ENCODE peak calls at places on chromosomes 1 and 21, in eight cellular contexts. R is uterus, O is adrenal gland, D is AG10803, V is K562, U is bronchial epithelial cell, K is upper lobe of right lung, E is foreskin fibroblast. J is an unnamed sample.

GRCh38 chr1:218557731-218558130 is 212.6 kb downstream of the TGFB2 start:
- DNase-seq in D (no peak), U (peak; percentile 57), E (peak; percentile 45), O (peak; percentile 26), V (no peak), R (peak; percentile 19), K (no peak), J (peak; percentile 80)

GRCh38 chr1:201253906-201254624 is 29.2 kb upstream of the PKP1 start:
- DNase-seq in K (no peak), D (no peak), O (no peak), V (no peak), U (no peak), R (no peak), E (no peak), J (no peak)

GRCh38 chr1:183323849-183324683 is 94.1 kb downstream of the NMNAT2 start:
- DNase-seq in K (no peak), R (no peak), U (peak; percentile 59), E (no peak), D (no peak), O (no peak), V (no peak), J (no peak)

GRCh38 chr1:89633103-89633744 is at the start of gene LRRC8C:
- DNase-seq in D (peak; percentile 40), O (peak; percentile 62), K (peak; percentile 81), R (peak; percentile 53), U (peak; percentile 13), V (peak; percentile 61), E (peak; percentile 80), J (peak; percentile 51)

GRCh38 chr21:42258150-42258884 is 39.4 kb downstream of the ABCG1 start:
- DNase-seq in K (peak; percentile 87), R (peak; percentile 36), D (peak; percentile 45), V (peak; percentile 88), E (peak; percentile 64), O (peak; percentile 76), U (peak; percentile 36), J (peak; percentile 51)

GRCh38 chr1:42888013-42888633 is 41.7 kb downstream of the ZNF691 start:
- DNase-seq in V (no peak), D (no peak), E (no peak), O (no peak), R (no peak), K (no peak), U (no peak), J (no peak)

GRCh38 chr1:233732206-233732605 is 118.3 kb downstream of the KCNK1 start:
- DNase-seq in O (no peak), E (no peak), R (no peak), U (no peak), K (no peak), D (no peak), V (no peak), J (no peak)

GRCh38 chr1:17540255-17541001 is 930 bp downstream of the ARHGEF10L start:
- DNase-seq in E (peak; percentile 60), U (no peak), D (peak; percentile 57), K (peak; percentile 73), R (peak; percentile 60), V (no peak), O (peak; percentile 35), J (peak; percentile 59)

GRCh38 chr1:155967410-155968400 is 10.6 kb downstream of the ARHGEF2 start:
- DNase-seq in D (no peak), K (no peak), E (no peak), R (peak; percentile 65), V (no peak), O (no peak), U (no peak), J (no peak)

GRCh38 chr1:206631085-206631509 is 4.2 kb upstream of the DYRK3 start:
- DNase-seq in U (peak; percentile 72), R (peak; percentile 91), D (peak; percentile 85), O (peak; percentile 66), K (no peak), V (peak; percentile 93), E (peak; percentile 80), J (peak; percentile 96)

GRCh38 chr1:160838876-160839275 is 23.8 kb downstream of the CD244 start:
- DNase-seq in D (no peak), K (no peak), U (no peak), V (no peak), O (no peak), E (no peak), R (no peak), J (no peak)

GRCh38 chr1:28915036-28915895 is 897 bp downstream of the EPB41 start:
- DNase-seq in D (no peak), E (peak; percentile 56), O (peak; percentile 45), R (peak; percentile 26), K (no peak), U (peak; percentile 37), V (no peak), J (peak; percentile 29)

GRCh38 chr1:67724928-67725560 is 40.0 kb downstream of the GADD45A start:
- DNase-seq in D (peak; percentile 93), U (peak; percentile 88), O (peak; percentile 49), E (peak; percentile 94), V (no peak), K (no peak), R (peak; percentile 59), J (peak; percentile 97)

GRCh38 chr1:11769274-11769673 is 7.3 kb downstream of the C1orf167 start:
- DNase-seq in E (no peak), U (no peak), V (no peak), K (no peak), O (no peak), D (no peak), R (no peak), J (no peak)

GRCh38 chr1:221884821-221885220 is 142.9 kb upstream of the DUSP10 start:
- DNase-seq in D (peak; percentile 16), V (no peak), O (no peak), R (no peak), U (no peak), E (peak; percentile 46), K (no peak), J (peak; percentile 33)

GRCh38 chr1:48697066-48697707 is 79.5 kb downstream of the BEND5 start:
- DNase-seq in K (peak; percentile 75), V (peak; percentile 72), R (peak; percentile 21), D (peak; percentile 16), E (peak; percentile 64), U (no peak), O (peak; percentile 77), J (peak; percentile 42)

GRCh38 chr1:220791959-220792358 is 5.2 kb downstream of the MTARC1 start:
- DNase-seq in U (no peak), V (no peak), K (no peak), E (no peak), R (no peak), D (no peak), O (peak; percentile 57), J (no peak)

GRCh38 chr21:16454371-16454770 is 724.6 kb downstream of the USP25 start:
- DNase-seq in U (no peak), V (no peak), R (no peak), E (peak; percentile 22), D (peak; percentile 5), K (no peak), O (no peak), J (peak; percentile 48)

GRCh38 chr1:95287078-95287477 is 53.1 kb downstream of the RWDD3 start:
- DNase-seq in U (peak; percentile 10), V (no peak), E (no peak), R (no peak), K (no peak), O (no peak), D (no peak), J (no peak)
- TF ChIP-seq CTCF in U (no peak), V (no peak), E (no peak), R (no peak), K (no peak), O (no peak), D (no peak), J (no peak)

DNA sequence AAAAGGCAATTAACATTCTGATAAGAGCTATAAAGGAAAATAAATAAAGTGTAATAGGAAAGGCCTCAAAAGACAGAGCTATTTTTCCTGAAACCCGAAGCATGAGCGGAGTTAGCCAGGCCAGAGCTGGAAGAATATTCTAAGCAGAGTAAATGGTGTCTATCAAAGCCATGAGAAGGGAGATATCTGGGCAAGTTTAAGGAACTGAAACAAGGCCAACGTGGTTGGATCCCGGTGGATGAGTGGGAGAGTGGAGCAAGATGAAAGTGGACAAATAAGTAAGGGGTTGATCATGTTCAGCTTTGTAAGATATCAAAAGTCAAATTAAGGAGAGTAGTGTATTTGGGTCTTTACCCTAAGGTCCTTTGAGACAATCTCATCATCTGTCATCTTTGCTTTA is 234.0 kb downstream of the TM2D1 start:
- DNase-seq in E (no peak), R (no peak), D (no peak), O (no peak), U (no peak), V (no peak), K (no peak), J (peak; percentile 58)
- H3K4me3 ChIP-seq in E (no peak overlapping the region), R (no peak overlapping the region), D (no peak overlapping the region), O (no peak overlapping the region), U (no peak overlapping the region), V (no peak overlapping the region), K (no peak overlapping the region), J (no peak overlapping the region)

DNA sequence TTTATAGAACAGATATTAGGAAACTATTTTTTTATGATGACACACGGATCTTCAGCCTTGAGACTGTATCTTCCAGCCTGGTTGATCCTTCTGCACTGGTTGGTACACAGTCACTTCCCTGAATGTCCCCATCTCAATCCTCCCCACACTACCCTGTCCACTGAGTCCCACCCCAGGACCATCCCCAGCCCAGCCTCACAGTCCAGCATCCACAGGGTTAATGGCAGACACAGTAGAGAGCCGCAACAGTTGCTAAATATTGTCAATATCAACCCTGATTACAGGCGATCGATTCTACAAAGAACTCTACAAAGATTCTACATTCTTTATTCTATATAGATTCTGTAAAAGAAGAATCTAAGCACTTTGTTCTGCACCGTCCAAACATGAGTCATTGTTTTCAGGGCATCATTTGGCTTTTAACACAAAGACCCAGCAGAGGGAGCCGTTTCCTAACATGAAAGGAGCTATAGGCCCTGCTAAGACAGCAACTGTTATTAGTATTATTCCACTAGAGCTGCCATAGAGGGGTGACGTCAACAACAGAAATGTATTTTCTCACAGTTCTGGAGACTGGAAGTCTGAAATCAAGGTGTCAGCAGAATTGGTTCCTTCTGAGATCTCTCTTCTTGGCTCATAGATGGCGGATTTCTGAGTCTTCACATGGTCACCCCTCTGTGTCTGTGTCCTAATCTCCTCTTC is 30.1 kb upstream of the IFNAR2 start:
- DNase-seq in R (peak; percentile 90), V (peak; percentile 77), K (no peak), E (peak; percentile 95), O (peak; percentile 86), U (peak; percentile 89), D (peak; percentile 90), J (peak; percentile 97)
- TF ChIP-seq CTCF in R (peak; percentile 82), V (peak; percentile 86), K (peak; percentile 79), E (peak; percentile 72), O (peak; percentile 92), U (peak; percentile 61), D (peak; percentile 86), J (peak; percentile 81)

GRCh38 chr1:53559391-53559815 is 100.2 kb downstream of the DMRTB1 start:
- DNase-seq in O (no peak), U (no peak), K (peak; percentile 47), E (no peak), D (no peak), V (no peak), R (peak; percentile 6), J (no peak)

GRCh38 chr1:53561488-53562115 is 102.4 kb downstream of the DMRTB1 start:
- DNase-seq in E (no peak), U (no peak), R (no peak), K (peak; percentile 40), O (no peak), D (no peak), V (no peak), J (no peak)

GRCh38 chr1:53558916-53559315 is 99.7 kb downstream of the DMRTB1 start:
- DNase-seq in O (no peak), E (no peak), U (no peak), K (peak; percentile 21), R (no peak), D (no peak), V (no peak), J (no peak)

GRCh38 chr1:53560572-53561487 is 101.6 kb downstream of the DMRTB1 start:
- DNase-seq in K (peak; percentile 44), U (no peak), E (no peak), O (no peak), V (no peak), R (peak; percentile 5), D (no peak), J (no peak)

GRCh38 chr1:53559854-53560571 is 100.8 kb downstream of the DMRTB1 start:
- DNase-seq in V (no peak), D (no peak), K (peak; percentile 40), R (no peak), E (no peak), U (no peak), O (no peak), J (no peak)
- H3K4me3 ChIP-seq in V (no peak overlapping the region), D (no peak overlapping the region), K (no peak overlapping the region), R (no peak overlapping the region), E (no peak overlapping the region), U (no peak overlapping the region), O (no peak overlapping the region), J (no peak overlapping the region)

J was measured in fibroblast of the aortic adventitia.